ENCODE peak calls at places on chromosomes 2 and 18, in four cellular contexts. K, V, E and D are unnamed samples.

GRCh38 chr2:162301151-162301804 is 17.2 kb downstream of the IFIH1 start:
- DNase-seq in V (no peak), E (peak; percentile 67), K (peak; percentile 46), D (no peak)

GRCh38 chr2:240967681-240968621 is 30.5 kb upstream of the SNED1 start:
- DNase-seq in V (no peak), E (no peak), K (no peak), D (no peak)

GRCh38 chr2:88038263-88039105 is 17.1 kb downstream of the KRCC1 start:
- DNase-seq in E (no peak), V (no peak), K (no peak), D (peak; percentile 48)

GRCh38 chr18:59743561-59743960 is 46.3 kb upstream of the CCBE1 start:
- DNase-seq in V (no peak), E (no peak), K (no peak), D (no peak)

GRCh38 chr2:239689410-239689809 is 288.6 kb upstream of the HDAC4 start:
- DNase-seq in E (no peak), K (no peak), V (no peak), D (no peak)

GRCh38 chr2:195612515-195613495 is 44.2 kb upstream of the SLC39A10 start:
- DNase-seq in V (no peak), K (no peak), E (no peak), D (no peak)

GRCh38 chr2:114076961-114077360 is 187.1 kb downstream of the ACTR3 start:
- DNase-seq in V (no peak), E (no peak), K (no peak), D (no peak)

GRCh38 chr2:54079331-54079730 is 36.1 kb upstream of the ACYP2 start:
- DNase-seq in E (no peak), K (no peak), V (no peak), D (no peak)

GRCh38 chr2:103293266-103293583 is 531.4 kb downstream of the TMEM182 start:
- DNase-seq in E (no peak), K (no peak), V (no peak), D (no peak)

GRCh38 chr2:158969162-158969716 is 799 bp downstream of the TANC1 start:
- DNase-seq in K (no peak), E (no peak), V (no peak), D (no peak)

GRCh38 chr2:240403358-240404104 is 31.9 kb upstream of the GPC1 start:
- DNase-seq in V (no peak), K (no peak), E (no peak), D (no peak)

GRCh38 chr2:235215248-235215647 is 263.4 kb downstream of the SH3BP4 start:
- DNase-seq in V (no peak), E (no peak), K (no peak), D (no peak)

GRCh38 chr2:119263656-119264055 is 40.0 kb downstream of the STEAP3 start:
- DNase-seq in V (no peak), E (no peak), K (no peak), D (no peak)

GRCh38 chr2:23586691-23587090 is 201.7 kb downstream of the KLHL29 start:
- DNase-seq in K (no peak), V (no peak), E (no peak), D (no peak)

GRCh38 chr2:184272040-184272439 is 326.3 kb upstream of the ZNF804A start:
- DNase-seq in K (no peak), V (no peak), E (no peak), D (no peak)

GRCh38 chr2:63055510-63056308 is 5.1 kb downstream of the OTX1 start:
- DNase-seq in V (no peak), K (no peak), E (peak; percentile 26), D (no peak)

GRCh38 chr2:67851946-67852345 is 210.9 kb downstream of the C1D start:
- DNase-seq in E (no peak), K (no peak), V (no peak), D (no peak)

GRCh38 chr2:72425996-72426395 is 278.3 kb upstream of the CYP26B1 start:
- DNase-seq in V (no peak), E (no peak), K (no peak), D (no peak)

GRCh38 chr2:12061785-12062184 is 315.4 kb downstream of the LPIN1 start:
- DNase-seq in V (no peak), K (no peak), E (no peak), D (no peak)

GRCh38 chr18:36374262-36374661 is 76.7 kb downstream of the FHOD3 start:
- DNase-seq in V (no peak), E (no peak), K (no peak), D (no peak)

GRCh38 chr18:55251186-55251995 is 292.1 kb upstream of the CCDC68 start:
- DNase-seq in V (no peak), K (no peak), E (peak; percentile 68), D (no peak)

GRCh38 chr2:61855178-61855523 is 1.3 kb upstream of the FAM161A start:
- DNase-seq in K (no peak), E (no peak), V (no peak), D (no peak)

GRCh38 chr2:30611572-30611971 is 164.5 kb downstream of the LCLAT1 start:
- DNase-seq in E (no peak), K (no peak), V (no peak), D (no peak)

GRCh38 chr2:238060096-238060541 is 682 bp upstream of the SCLY start:
- DNase-seq in E (no peak), K (no peak), V (no peak), D (no peak)

GRCh38 chr2:3631161-3631850 is 26.7 kb upstream of the ALLC start:
- DNase-seq in E (no peak), V (no peak), K (no peak), D (no peak)

GRCh38 chr2:584863-585823 is 92.1 kb downstream of the TMEM18 start:
- DNase-seq in E (peak; percentile 28), K (peak; percentile 25), V (no peak), D (no peak)

GRCh38 chr2:171678619-171679018 is 8.7 kb upstream of the DYNC1I2 start:
- DNase-seq in K (no peak), E (no peak), V (no peak), D (no peak)